ENCODE peak calls at places on chromosome 19, in six cellular contexts. One of them, this sample, is unnamed.

GRCh38 chr19:4557971-4558941 is 1.2 kb downstream of the SEMA6B start:
- DNase-seq in posterior vena cava: no peak
- DNase-seq in putamen: no peak
- DNase-seq in fibroblast of pulmonary artery: peak
- DNase-seq in CD8-positive, alpha-beta memory T cell: peak
- DNase-seq in amniotic stem cell: no peak
- DNase-seq in this sample: peak

GRCh38 chr19:1998712-1999708 is 16.5 kb downstream of the BTBD2 start:
- DNase-seq in posterior vena cava: no peak
- DNase-seq in putamen: no peak
- DNase-seq in fibroblast of pulmonary artery: no peak
- DNase-seq in CD8-positive, alpha-beta memory T cell: no peak
- DNase-seq in amniotic stem cell: no peak
- DNase-seq in this sample: no peak

GRCh38 chr19:29311391-29311790 is 98.4 kb upstream of the UQCRFS1 start:
- DNase-seq in posterior vena cava: peak
- DNase-seq in putamen: no peak
- DNase-seq in fibroblast of pulmonary artery: no peak
- DNase-seq in CD8-positive, alpha-beta memory T cell: no peak
- DNase-seq in amniotic stem cell: no peak
- DNase-seq in this sample: no peak

GRCh38 chr19:5621945-5622464 is 571 bp downstream of the SAFB2 start:
- DNase-seq in posterior vena cava: peak
- DNase-seq in putamen: no peak
- DNase-seq in fibroblast of pulmonary artery: no peak
- DNase-seq in CD8-positive, alpha-beta memory T cell: peak
- DNase-seq in amniotic stem cell: no peak
- DNase-seq in this sample: no peak

GRCh38 chr19:38308926-38309614 is 5.0 kb downstream of the C19orf33 start:
- DNase-seq in posterior vena cava: no peak
- DNase-seq in putamen: no peak
- DNase-seq in fibroblast of pulmonary artery: no peak
- DNase-seq in CD8-positive, alpha-beta memory T cell: no peak
- DNase-seq in amniotic stem cell: no peak
- DNase-seq in this sample: no peak

GRCh38 chr19:48169585-48169973 is 565 bp downstream of the LIG1 start:
- DNase-seq in posterior vena cava: peak
- DNase-seq in putamen: peak
- DNase-seq in fibroblast of pulmonary artery: peak
- DNase-seq in CD8-positive, alpha-beta memory T cell: peak
- DNase-seq in amniotic stem cell: peak
- DNase-seq in this sample: peak

GRCh38 chr19:53246498-53246897 is 8.2 kb downstream of the ZNF677 start:
- DNase-seq in posterior vena cava: no peak
- DNase-seq in putamen: no peak
- DNase-seq in fibroblast of pulmonary artery: no peak
- DNase-seq in CD8-positive, alpha-beta memory T cell: no peak
- DNase-seq in amniotic stem cell: no peak
- DNase-seq in this sample: no peak

GRCh38 chr19:290539-291521 is at the start of gene PLPP2:
- DNase-seq in posterior vena cava: peak
- DNase-seq in putamen: peak
- DNase-seq in fibroblast of pulmonary artery: peak
- DNase-seq in CD8-positive, alpha-beta memory T cell: no peak
- DNase-seq in amniotic stem cell: no peak
- DNase-seq in this sample: peak

GRCh38 chr19:35264281-35265125 is 4.3 kb upstream of the USF2 start:
- DNase-seq in posterior vena cava: peak
- DNase-seq in putamen: no peak
- DNase-seq in fibroblast of pulmonary artery: no peak
- DNase-seq in CD8-positive, alpha-beta memory T cell: no peak
- DNase-seq in amniotic stem cell: no peak
- DNase-seq in this sample: peak

GRCh38 chr19:4966591-4966990 is 2.3 kb upstream of the KDM4B start:
- DNase-seq in posterior vena cava: no peak
- DNase-seq in putamen: no peak
- DNase-seq in fibroblast of pulmonary artery: no peak
- DNase-seq in CD8-positive, alpha-beta memory T cell: no peak
- DNase-seq in amniotic stem cell: no peak
- DNase-seq in this sample: no peak

GRCh38 chr19:35545855-35546381 is 492 bp downstream of the TMEM147 start:
- DNase-seq in posterior vena cava: no peak
- DNase-seq in putamen: no peak
- DNase-seq in fibroblast of pulmonary artery: no peak
- DNase-seq in CD8-positive, alpha-beta memory T cell: no peak
- DNase-seq in amniotic stem cell: no peak
- DNase-seq in this sample: peak

GRCh38 chr19:10784257-10784656 is 51.8 kb downstream of the TMED1 start:
- DNase-seq in posterior vena cava: no peak
- DNase-seq in putamen: no peak
- DNase-seq in fibroblast of pulmonary artery: no peak
- DNase-seq in CD8-positive, alpha-beta memory T cell: no peak
- DNase-seq in amniotic stem cell: no peak
- DNase-seq in this sample: no peak

GRCh38 chr19:17415107-17415506 is 4.7 kb upstream of the MVB12A start:
- DNase-seq in posterior vena cava: no peak
- DNase-seq in putamen: no peak
- DNase-seq in fibroblast of pulmonary artery: no peak
- DNase-seq in CD8-positive, alpha-beta memory T cell: no peak
- DNase-seq in amniotic stem cell: no peak
- DNase-seq in this sample: no peak

GRCh38 chr19:4647676-4648644 is 8.6 kb downstream of the TNFAIP8L1 start:
- DNase-seq in posterior vena cava: peak
- DNase-seq in putamen: no peak
- DNase-seq in fibroblast of pulmonary artery: peak
- DNase-seq in CD8-positive, alpha-beta memory T cell: no peak
- DNase-seq in amniotic stem cell: no peak
- DNase-seq in this sample: no peak

GRCh38 chr19:6528544-6529121 is 2.2 kb upstream of the TNFSF9 start:
- DNase-seq in posterior vena cava: peak
- DNase-seq in putamen: peak
- DNase-seq in fibroblast of pulmonary artery: no peak
- DNase-seq in CD8-positive, alpha-beta memory T cell: no peak
- DNase-seq in amniotic stem cell: no peak
- DNase-seq in this sample: no peak

GRCh38 chr19:29121684-29122083 is 91.3 kb downstream of the UQCRFS1 start:
- DNase-seq in posterior vena cava: peak
- DNase-seq in putamen: no peak
- DNase-seq in fibroblast of pulmonary artery: no peak
- DNase-seq in CD8-positive, alpha-beta memory T cell: no peak
- DNase-seq in amniotic stem cell: no peak
- DNase-seq in this sample: no peak